ENCODE peak calls at places on chromosomes 4 and X, in nine cellular contexts. E is EL; M is A673; I is stimulated activated CD4-positive, alpha-beta T cell treated with anti-CD3 and anti-CD28 coated beads, Interleukin-2, amount 100 ng/mL, for 4 hours; H is RWPE1; D is substantia nigra; J is fibroblast of mammary gland; C is mesothelial cell of epicardium; G is Calu3. Z is an unnamed sample.

GRCh38 chr4:150402968-150403367 is 179.0 kb upstream of the MAB21L2 start:
- DNase-seq in E (no peak), M (peak), I (no peak), H (no peak), D (no peak), J (no peak), C (peak), G (peak), Z (peak)

GRCh38 chr4:101790521-101791188 is at the start of gene BANK1:
- DNase-seq in E (peak), M (no peak), I (no peak), H (peak), D (peak), J (no peak), C (peak), G (peak), Z (peak)

GRCh38 chr4:40546506-40546905 is 83.2 kb downstream of the RBM47 start:
- DNase-seq in E (no peak), M (no peak), I (no peak), H (no peak), D (no peak), J (no peak), C (no peak), G (no peak), Z (no peak)

GRCh38 chrX:122220644-122221373 is 963.3 kb upstream of the GRIA3 start:
- DNase-seq in E (no peak), M (no peak), I (no peak), H (no peak), D (no peak), J (no peak), C (no peak), G (no peak), Z (no peak)

GRCh38 chr4:68463796-68464195 is 16.5 kb downstream of the TMPRSS11E start:
- DNase-seq in E (peak), M (no peak), I (no peak), H (peak), D (no peak), J (peak), C (no peak), G (no peak), Z (no peak)

GRCh38 chr4:73528171-73528570 is 46.6 kb downstream of the AFM start:
- DNase-seq in E (no peak), M (no peak), I (no peak), H (no peak), D (no peak), J (no peak), C (no peak), G (no peak), Z (no peak)

GRCh38 chr4:163991268-163991667 is 496.8 kb downstream of the TMA16 start:
- DNase-seq in E (no peak), M (peak), I (no peak), H (no peak), D (no peak), J (peak), C (no peak), G (no peak), Z (no peak)

GRCh38 chr4:166143227-166143626 is 270.2 kb downstream of the TLL1 start:
- DNase-seq in E (peak), M (peak), I (no peak), H (no peak), D (no peak), J (peak), C (no peak), G (no peak), Z (no peak)

GRCh38 chr4:138644322-138644721 is 371.3 kb upstream of the NOCT start:
- DNase-seq in E (no peak), M (no peak), I (no peak), H (no peak), D (no peak), J (no peak), C (no peak), G (no peak), Z (no peak)

GRCh38 chr4:185892165-185892564 is 80.2 kb upstream of the SORBS2 start:
- DNase-seq in E (no peak), M (peak), I (no peak), H (no peak), D (no peak), J (no peak), C (no peak), G (no peak), Z (no peak)

GRCh38 chr4:2939383-2940243 is 23.6 kb downstream of the NOP14 start:
- DNase-seq in E (no peak), M (no peak), I (no peak), H (no peak), D (no peak), J (no peak), C (no peak), G (no peak), Z (no peak)

GRCh38 chrX:149461746-149462145 is 43.4 kb downstream of the IDS start:
- DNase-seq in E (no peak), M (no peak), I (no peak), H (no peak), D (no peak), J (no peak), C (no peak), G (no peak), Z (no peak)

GRCh38 chrX:103276581-103277002 is at the start of gene TCEAL5:
- DNase-seq in E (no peak), M (no peak), I (no peak), H (no peak), D (peak), J (no peak), C (no peak), G (no peak), Z (no peak)

GRCh38 chrX:51851507-51852085 is 41.8 kb upstream of the MAGED1 start:
- DNase-seq in E (no peak), M (no peak), I (no peak), H (peak), D (no peak), J (no peak), C (no peak), G (no peak), Z (no peak)

GRCh38 chr4:78024085-78024484 is 33.0 kb upstream of the FRAS1 start:
- DNase-seq in E (no peak), M (no peak), I (no peak), H (no peak), D (no peak), J (peak), C (no peak), G (no peak), Z (no peak)